ENCODE peak calls at places on chromosomes 6 and 20, in five cellular contexts. H is K562, L is HepG2, X is HCT116, V is GM12878. T is an unnamed sample.

GRCh38 chr6:28353981-28354676 is 4.4 kb downstream of the ZKSCAN3 start:
- DNase-seq in H (peak), L (no peak), X (peak), V (no peak), T (no peak)

GRCh38 chr20:61161649-61162210 is 90.3 kb upstream of the CDH4 start:
- DNase-seq in H (no peak), L (no peak), X (no peak), V (no peak), T (no peak)

GRCh38 chr6:24581084-24581669 is 64.8 kb downstream of the KIAA0319 start:
- DNase-seq in H (peak), L (peak), X (peak), V (no peak), T (peak)

GRCh38 chr6:102907181-102907580 is 1513.7 kb downstream of the GRIK2 start:
- DNase-seq in H (no peak), L (no peak), X (no peak), V (no peak), T (peak)

GRCh38 chr6:39887692-39888450 is 46.4 kb downstream of the MOCS1 start:
- DNase-seq in H (no peak), L (peak), X (no peak), V (no peak), T (no peak)

GRCh38 chr20:54023406-54023805 is 47.0 kb downstream of the BCAS1 start:
- DNase-seq in H (no peak), L (no peak), X (no peak), V (no peak), T (no peak)

GRCh38 chr6:90251295-90251992 is 45.2 kb downstream of the BACH2 start:
- DNase-seq in H (no peak), L (no peak), X (no peak), V (peak), T (no peak)

GRCh38 chr6:73739097-73739496 is 43.1 kb downstream of the CD109 start:
- DNase-seq in H (peak), L (peak), X (peak), V (no peak), T (peak)

GRCh38 chr6:49524541-49524940 is 24.8 kb downstream of the GLYATL3 start:
- DNase-seq in H (no peak), L (no peak), X (no peak), V (no peak), T (no peak)

GRCh38 chr6:33634986-33635385 is 13.9 kb downstream of the ITPR3 start:
- DNase-seq in H (no peak), L (no peak), X (no peak), V (no peak), T (no peak)

GRCh38 chr6:7561153-7561964 is 19.9 kb downstream of the DSP start:
- DNase-seq in H (peak), L (peak), X (no peak), V (no peak), T (no peak)

GRCh38 chr6:5850848-5851255 is 155.9 kb downstream of the NRN1 start:
- DNase-seq in H (no peak), L (no peak), X (no peak), V (no peak), T (peak)

GRCh38 chr6:134502614-134503541 is 185.0 kb upstream of the SGK1 start:
- DNase-seq in H (no peak), L (no peak), X (no peak), V (no peak), T (no peak)

GRCh38 chr20:23035731-23036130 is 619 bp downstream of the SSTR4 start:
- DNase-seq in H (no peak), L (no peak), X (no peak), V (no peak), T (no peak)
- TF ChIP-seq EZH2 in H (no peak), L (no peak), X (no peak), V (no peak), T (no peak)

DNA sequence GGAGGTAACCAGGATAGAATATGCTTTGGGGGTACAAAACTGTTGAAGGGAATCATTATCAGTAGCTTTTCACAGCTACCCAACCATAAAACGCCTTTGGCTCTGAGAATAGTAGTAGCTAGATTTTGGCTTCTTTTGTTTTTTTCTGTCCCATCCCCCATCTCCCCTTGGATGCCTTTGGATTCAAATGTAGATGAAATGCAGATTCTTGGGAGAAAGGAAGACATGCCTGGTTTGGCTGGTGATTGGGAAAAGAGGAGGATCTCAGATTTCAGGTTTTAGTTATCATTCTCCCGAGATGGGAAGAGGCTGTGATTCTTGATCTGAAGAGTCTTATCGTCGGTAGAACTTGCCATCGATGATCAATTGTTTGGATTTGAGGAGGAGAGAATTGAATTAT is 3.5 kb upstream of the CDYL start:
- DNase-seq in H (no peak), L (no peak), X (no peak), V (no peak), T (peak)
- TF ChIP-seq REST in H (no peak), L (no peak), X (no peak), V (no peak), T (no peak)

DNA sequence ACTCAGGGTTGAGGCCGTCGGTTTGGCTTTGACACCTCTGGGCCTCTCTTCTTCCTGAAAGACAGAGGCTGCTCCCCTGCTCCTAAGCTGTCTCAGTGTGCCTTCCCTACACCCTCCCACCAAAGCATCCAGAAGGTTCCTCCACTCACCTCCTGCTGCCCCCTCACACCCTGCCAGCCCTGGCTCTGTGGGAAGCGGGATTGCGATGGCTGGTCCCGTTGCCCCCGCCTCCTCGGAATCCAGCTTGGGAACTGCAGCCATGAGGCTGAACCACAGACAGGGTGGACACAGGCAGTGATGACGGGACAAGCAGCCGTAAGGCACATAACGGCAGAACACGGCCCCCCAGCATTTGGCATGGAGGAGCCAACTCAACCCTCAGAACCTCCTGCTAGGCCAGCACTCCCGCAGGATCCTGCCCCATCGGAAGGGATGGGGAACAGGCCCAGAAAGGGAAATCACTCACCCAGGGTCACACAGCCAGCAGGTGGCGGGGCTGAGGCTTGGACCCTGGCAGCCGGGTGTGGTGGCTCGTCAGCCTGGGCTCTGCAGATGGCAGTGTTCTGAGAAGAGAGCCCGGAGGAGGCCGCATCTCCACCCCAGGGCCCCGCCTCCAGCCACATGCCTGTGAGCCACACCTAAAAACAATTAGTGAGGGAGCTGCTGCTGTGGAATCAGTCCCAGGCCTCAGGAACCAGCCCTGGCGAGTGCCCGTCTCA is 139.6 kb downstream of the PHACTR3 start:
- DNase-seq in H (no peak), L (no peak), X (peak), V (no peak), T (peak)
- TF ChIP-seq EZH2 in H (no peak), L (no peak), X (no peak), V (no peak), T (no peak)

GRCh38 chr20:47124235-47124717 is 229.6 kb downstream of the EYA2 start:
- DNase-seq in H (no peak), L (no peak), X (no peak), V (no peak), T (no peak)

GRCh38 chr20:47125553-47126373 is 230.7 kb downstream of the ZMYND8 start:
- DNase-seq in H (no peak), L (no peak), X (no peak), V (no peak), T (peak)

GRCh38 chr20:47126374-47126705 is 230.2 kb downstream of the ZMYND8 start:
- DNase-seq in H (no peak), L (no peak), X (no peak), V (no peak), T (no peak)

GRCh38 chr20:47120346-47120745 is 225.7 kb downstream of the EYA2 start:
- DNase-seq in H (no peak), L (no peak), X (no peak), V (no peak), T (no peak)

GRCh38 chr20:47122560-47122959 is 227.9 kb downstream of the EYA2 start:
- DNase-seq in H (no peak), L (no peak), X (no peak), V (no peak), T (no peak)
- TF ChIP-seq REST in H (no peak), L (no peak), X (no peak), V (no peak), T (no peak)

GRCh38 chr6:50847890-50848594 is 29.4 kb downstream of the TFAP2B start:
- DNase-seq in H (no peak), L (no peak), X (no peak), V (no peak), T (no peak)
- TF ChIP-seq EZH2 in H (no peak), L (no peak), X (no peak), V (no peak), T (peak)

DNA sequence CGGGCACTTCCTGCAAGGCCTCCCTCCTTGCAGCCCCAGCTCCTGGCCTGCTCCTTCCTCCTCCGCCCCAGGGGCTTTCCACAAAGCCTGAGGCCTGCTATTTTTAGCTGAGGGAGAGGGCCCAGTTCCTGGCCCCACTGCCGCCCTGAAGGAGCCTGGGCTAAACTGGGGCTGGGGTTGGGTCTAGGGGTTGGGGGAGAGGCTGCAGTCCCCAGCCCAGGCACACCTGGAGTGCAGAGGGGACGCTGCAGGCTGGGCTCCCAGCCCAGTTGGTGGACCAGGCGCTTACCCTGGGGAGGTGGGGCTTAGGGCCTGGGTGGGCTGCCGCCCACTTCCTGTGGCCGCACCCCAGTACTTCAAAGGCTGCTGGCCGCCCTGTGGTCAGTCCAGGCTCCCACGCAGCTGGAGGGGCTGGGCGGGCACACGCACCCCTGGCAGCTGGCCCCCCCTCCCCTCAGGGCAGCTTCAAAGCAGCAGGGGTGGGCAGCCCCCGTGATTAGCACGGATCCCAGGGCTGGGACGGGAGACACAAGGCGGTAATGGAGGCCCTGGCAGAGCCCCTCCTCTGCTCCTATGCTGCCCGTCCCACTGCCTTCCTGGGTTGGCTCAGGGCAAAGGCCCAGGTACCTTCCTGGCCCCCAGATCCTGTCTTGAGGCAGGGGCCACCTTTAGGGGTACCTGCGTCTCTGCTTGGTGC is 7.1 kb upstream of the ABHD16B start:
- DNase-seq in H (no peak), L (no peak), X (no peak), V (no peak), T (peak)
- TF ChIP-seq REST in H (no peak), L (no peak), X (no peak), V (no peak), T (no peak)